ENCODE peak calls at places on chromosomes 7 and 10, in seven cellular contexts. R is lower lobe of right lung; V is erythroblast; M is T-helper 17 cell; B is effector CD4-positive, alpha-beta T cell; C is activated CD8-positive, alpha-beta memory T cell treated with anti-CD3 and anti-CD28 coated beads for 48 hours; G is NCI-H1105. E is an unnamed sample.

GRCh38 chr10:20975236-20975635 is 78.1 kb upstream of the NEBL start:
- DNase-seq in R (no peak), V (no peak), M (no peak), B (no peak), C (no peak), G (no peak), E (no peak)

GRCh38 chr7:77382532-77382931 is 33.6 kb downstream of the GSAP start:
- DNase-seq in R (no peak), V (no peak), M (no peak), B (no peak), C (no peak), G (no peak), E (no peak)

GRCh38 chr7:120052884-120053382 is 220.0 kb upstream of the KCND2 start:
- DNase-seq in R (no peak), V (no peak), M (no peak), B (no peak), C (no peak), G (no peak), E (no peak)

GRCh38 chr7:99461221-99461620 is 4.7 kb downstream of the ATP5MF start:
- DNase-seq in R (no peak), V (no peak), M (no peak), B (no peak), C (no peak), G (no peak), E (peak)

GRCh38 chr10:128028508-128029279 is 97.5 kb downstream of the MKI67 start:
- DNase-seq in R (peak), V (no peak), M (no peak), B (no peak), C (no peak), G (no peak), E (no peak)

GRCh38 chr7:41730668-41731067 is 27.8 kb upstream of the INHBA start:
- DNase-seq in R (no peak), V (no peak), M (no peak), B (no peak), C (no peak), G (no peak), E (no peak)

GRCh38 chr10:122280977-122281376 is 9.9 kb downstream of the BTBD16 start:
- DNase-seq in R (no peak), V (no peak), M (no peak), B (no peak), C (no peak), G (no peak), E (no peak)

GRCh38 chr10:109932391-109932790 is 9.1 kb upstream of the XPNPEP1 start:
- DNase-seq in R (no peak), V (no peak), M (no peak), B (no peak), C (no peak), G (no peak), E (no peak)

GRCh38 chr10:19605806-19606205 is 210.4 kb upstream of the PLXDC2 start:
- DNase-seq in R (no peak), V (no peak), M (no peak), B (no peak), C (no peak), G (no peak), E (no peak)

GRCh38 chr10:54837479-54837878 is 36.4 kb upstream of the PCDH15 start:
- DNase-seq in R (no peak), V (no peak), M (no peak), B (no peak), C (no peak), G (no peak), E (no peak)

GRCh38 chr10:514137-514671 is 175.3 kb downstream of the DIP2C start:
- DNase-seq in R (peak), V (no peak), M (no peak), B (no peak), C (no peak), G (peak), E (no peak)

GRCh38 chr7:27723086-27723485 is 16.9 kb upstream of the TAX1BP1 start:
- DNase-seq in R (no peak), V (peak), M (no peak), B (no peak), C (no peak), G (no peak), E (no peak)

GRCh38 chr10:25699631-25700030 is 234.4 kb upstream of the MYO3A start:
- DNase-seq in R (no peak), V (no peak), M (no peak), B (no peak), C (no peak), G (no peak), E (no peak)

GRCh38 chr7:105656922-105657521 is 75.7 kb upstream of the EFCAB10 start:
- DNase-seq in R (no peak), V (peak), M (peak), B (peak), C (peak), G (no peak), E (peak)

GRCh38 chr7:32905175-32905662 is 13.7 kb upstream of the KBTBD2 start:
- DNase-seq in R (peak), V (peak), M (peak), B (peak), C (peak), G (no peak), E (peak)

GRCh38 chr10:22821501-22821900 is 106.4 kb upstream of the ARMC3 start:
- DNase-seq in R (no peak), V (no peak), M (no peak), B (no peak), C (no peak), G (no peak), E (no peak)

E was measured in OCI-M1.